ENCODE peak calls at places on chromosomes 6 and 20, in six cellular contexts. V is A549, K is IMR-90, O is HepG2, T is SK-N-SH, A is GM12878. H is an unnamed sample.

GRCh38 chr6:128725271-128726233 is 157.4 kb upstream of the LAMA2 start:
- DNase-seq in V (peak), K (peak), O (peak), T (peak), A (no peak), H (peak)

GRCh38 chr6:93164781-93165180 is 254.6 kb downstream of the EPHA7 start:
- DNase-seq in V (no peak), K (no peak), O (no peak), T (no peak), A (no peak), H (no peak)

GRCh38 chr6:108437821-108438220 is 122.9 kb upstream of the FOXO3 start:
- DNase-seq in V (no peak), K (peak), O (no peak), T (no peak), A (no peak), H (no peak)

GRCh38 chr20:32767418-32768198 is 5.4 kb downstream of the DNMT3B start:
- DNase-seq in V (no peak), K (no peak), O (peak), T (no peak), A (no peak), H (no peak)

GRCh38 chr6:2514965-2515543 is 235.7 kb downstream of the MYLK4 start:
- DNase-seq in V (peak), K (no peak), O (peak), T (no peak), A (no peak), H (no peak)

GRCh38 chr20:6095409-6095808 is 27.4 kb downstream of the FERMT1 start:
- DNase-seq in V (no peak), K (no peak), O (peak), T (no peak), A (no peak), H (no peak)

GRCh38 chr20:46977909-46978588 is 83.4 kb downstream of the EYA2 start:
- DNase-seq in V (no peak), K (no peak), O (no peak), T (no peak), A (no peak), H (no peak)

GRCh38 chr20:5504061-5504739 is 187.4 kb upstream of the PROKR2 start:
- DNase-seq in V (no peak), K (no peak), O (peak), T (peak), A (no peak), H (peak)

GRCh38 chr20:10573273-10573950 is 100.4 kb downstream of the JAG1 start:
- DNase-seq in V (no peak), K (no peak), O (no peak), T (no peak), A (no peak), H (no peak)

GRCh38 chr6:56671651-56672461 is 29.2 kb upstream of the DST start:
- DNase-seq in V (no peak), K (no peak), O (no peak), T (peak), A (no peak), H (no peak)

GRCh38 chr20:33684533-33685327 is 1.5 kb downstream of the E2F1 start:
- DNase-seq in V (no peak), K (no peak), O (no peak), T (peak), A (no peak), H (no peak)

GRCh38 chr20:38609828-38610227 is 8.2 kb downstream of the ARHGAP40 start:
- DNase-seq in V (no peak), K (no peak), O (no peak), T (peak), A (no peak), H (no peak)

GRCh38 chr20:58649288-58650180 is 1.5 kb upstream of the STX16 start:
- DNase-seq in V (no peak), K (no peak), O (no peak), T (no peak), A (no peak), H (no peak)

GRCh38 chr20:34316191-34316814 is 13.1 kb upstream of the AHCY start:
- DNase-seq in V (no peak), K (peak), O (no peak), T (no peak), A (no peak), H (peak)

GRCh38 chr20:33790571-33790970 is 20.6 kb upstream of the CHMP4B start:
- DNase-seq in V (no peak), K (no peak), O (no peak), T (no peak), A (no peak), H (no peak)

GRCh38 chr6:21529431-21529830 is 64.1 kb upstream of the SOX4 start:
- DNase-seq in V (no peak), K (no peak), O (no peak), T (no peak), A (no peak), H (no peak)

DNA sequence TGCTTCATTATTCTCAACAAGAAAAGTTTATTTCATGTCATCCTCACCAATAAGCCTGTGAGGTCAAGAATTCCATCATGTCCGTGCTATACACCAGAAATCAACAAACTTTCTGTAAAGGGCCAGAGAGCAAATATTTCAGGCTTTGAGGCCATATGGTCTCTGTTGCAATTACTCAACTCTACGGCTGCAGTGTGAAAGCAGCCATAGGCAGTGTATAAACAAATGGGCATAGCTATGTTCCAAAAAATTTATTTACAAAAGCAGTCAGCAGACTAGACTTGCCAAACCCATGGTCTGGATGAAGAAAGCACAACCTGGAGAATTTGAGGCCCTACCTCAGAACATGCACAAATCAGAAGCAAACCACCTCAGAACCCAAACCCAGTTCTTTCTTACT is 118.5 kb downstream of the PCSK2 start:
- DNase-seq in V (no peak), K (no peak), O (no peak), T (no peak), A (no peak), H (no peak)
- TF ChIP-seq SMC3 in V (no peak), K (no peak), O (no peak), T (no peak), A (no peak), H (no peak)

GRCh38 chr6:41503435-41503768 is 42.8 kb upstream of the FOXP4 start:
- DNase-seq in V (no peak), K (no peak), O (no peak), T (no peak), A (no peak), H (no peak)
- TF ChIP-seq SMC3 in V (no peak), K (no peak), O (no peak), T (no peak), A (no peak), H (no peak)

GRCh38 chr6:32215617-32216016 is 8.2 kb downstream of the NOTCH4 start:
- DNase-seq in V (no peak), K (no peak), O (no peak), T (no peak), A (no peak), H (no peak)

GRCh38 chr6:32214126-32214525 is 9.7 kb downstream of the NOTCH4 start:
- DNase-seq in V (no peak), K (no peak), O (no peak), T (no peak), A (no peak), H (no peak)

GRCh38 chr6:32216292-32216691 is 7.6 kb downstream of the NOTCH4 start:
- DNase-seq in V (no peak), K (no peak), O (no peak), T (no peak), A (no peak), H (peak)

GRCh38 chr6:32212076-32212760 is 11.6 kb downstream of the NOTCH4 start:
- DNase-seq in V (no peak), K (no peak), O (no peak), T (no peak), A (no peak), H (no peak)

GRCh38 chr6:32213649-32214048 is 10.2 kb downstream of the NOTCH4 start:
- DNase-seq in V (no peak), K (no peak), O (no peak), T (no peak), A (no peak), H (no peak)
- TF ChIP-seq SMC3 in V (no peak), K (no peak), O (no peak), T (no peak), A (no peak), H (no peak)

GRCh38 chr20:62926229-62927127 is at the start of gene DIDO1:
- DNase-seq in V (peak), K (peak), O (peak), T (peak), A (peak), H (peak)

GRCh38 chr20:62928246-62928939 is 2.1 kb upstream of the DIDO1 start:
- DNase-seq in V (no peak), K (no peak), O (no peak), T (no peak), A (no peak), H (no peak)

GRCh38 chr20:62931464-62931863 is 5.2 kb upstream of the DIDO1 start:
- DNase-seq in V (no peak), K (no peak), O (no peak), T (no peak), A (no peak), H (no peak)

GRCh38 chr20:62927128-62927705 is 912 bp upstream of the DIDO1 start:
- DNase-seq in V (no peak), K (no peak), O (peak), T (no peak), A (no peak), H (no peak)

DNA sequence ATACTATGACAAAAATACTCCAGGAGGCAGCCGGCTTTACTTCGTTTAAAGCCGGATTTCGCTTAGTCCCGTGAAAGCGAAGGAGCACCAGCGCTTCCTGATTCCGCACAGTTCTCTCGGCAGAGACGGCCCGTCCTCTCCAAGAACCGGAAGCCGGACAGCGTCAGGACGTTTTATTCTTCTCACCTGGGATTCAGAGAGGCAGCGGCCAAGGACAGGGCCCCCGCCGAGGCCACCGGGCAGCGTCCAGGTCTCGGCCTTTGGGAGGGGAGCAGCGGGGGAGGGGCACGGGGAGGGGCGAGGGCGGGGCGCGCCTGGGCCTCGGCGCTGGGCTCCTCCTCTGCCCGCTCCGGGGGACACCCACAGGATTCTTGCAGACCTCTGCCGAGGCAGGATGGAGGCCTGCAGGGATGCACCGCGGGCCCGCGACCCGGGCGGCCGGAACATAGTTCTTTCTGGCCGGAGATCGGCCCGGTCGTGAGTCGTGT is 2.8 kb upstream of the DIDO1 start:
- DNase-seq in V (no peak), K (peak), O (peak), T (no peak), A (no peak), H (peak)
- TF ChIP-seq SMC3 in V (no peak), K (no peak), O (no peak), T (no peak), A (no peak), H (no peak)

GRCh38 chr6:132218063-132218696 is 183.1 kb downstream of the MOXD1 start:
- DNase-seq in V (no peak), K (peak), O (peak), T (peak), A (no peak), H (no peak)
- TF ChIP-seq SMC3 in V (peak), K (peak), O (peak), T (peak), A (peak), H (no peak)